ENCODE peak calls at places on chromosomes 3 and 15, in four cellular contexts. M is sigmoid colon, R is activated T-cell treated with anti-CD3 and anti-CD28 coated beads for 48 hours, Z is H54. Q is an unnamed sample.
A peak's percentile ranks its signal among the peaks of the same experiment; 100 is the strongest.

GRCh38 chr3:102537122-102537521 is 102.3 kb downstream of the ZPLD1 start:
- DNase-seq in M (no peak), R (no peak), Z (no peak), Q (no peak)

GRCh38 chr3:119310052-119310451 is 15.9 kb downstream of the ARHGAP31 start:
- DNase-seq in M (no peak), R (no peak), Z (peak; percentile 67), Q (no peak)

GRCh38 chr15:99429681-99430081 is 136.1 kb upstream of the MEF2A start:
- DNase-seq in M (peak; percentile 27), R (no peak), Z (no peak), Q (peak; percentile 33)

GRCh38 chr15:36278219-36278618 is 301.2 kb upstream of the CDIN1 start:
- DNase-seq in M (no peak), R (no peak), Z (no peak), Q (no peak)

GRCh38 chr3:99918720-99919119 is 101.1 kb downstream of the CMSS1 start:
- DNase-seq in M (no peak), R (no peak), Z (no peak), Q (no peak)

GRCh38 chr3:133479895-133480669 is 80.2 kb downstream of the BFSP2 start:
- DNase-seq in M (no peak), R (no peak), Z (no peak), Q (no peak)

GRCh38 chr3:139577899-139578298 is 38.4 kb upstream of the RBP1 start:
- DNase-seq in M (no peak), R (no peak), Z (no peak), Q (no peak)

GRCh38 chr3:39284457-39284881 is 4.6 kb upstream of the CX3CR1 start:
- DNase-seq in M (no peak), R (no peak), Z (no peak), Q (no peak)

GRCh38 chr3:58544546-58544945 is 7.6 kb upstream of the ACOX2 start:
- DNase-seq in M (no peak), R (no peak), Z (no peak), Q (no peak)

GRCh38 chr3:149291178-149291577 is 42.3 kb downstream of the TM4SF18 start:
- DNase-seq in M (no peak), R (no peak), Z (no peak), Q (no peak)

GRCh38 chr3:36763850-36764703 is at the start of gene DCLK3:
- DNase-seq in M (no peak), R (peak; percentile 12), Z (no peak), Q (no peak)

Q was measured in RWPE2.